ENCODE peak calls at places on chromosomes 11 and 22, in seven cellular contexts. P is NCI-H1092 treated with DMSO at 0.1 percent for 48 hours; X is fibroblast of mammary gland; F is COR-L47; O is CD4-positive, alpha-beta memory T cell; U is AG10803; R is NCI-H2029 treated with DMSO at 0.1 percent for 48 hours. C is an unnamed sample.

GRCh38 chr11:33829430-33830141 is 55.3 kb upstream of the FBXO3 start:
- DNase-seq in R (peak), U (peak), O (peak), P (peak), X (peak), F (peak), C (no peak)

GRCh38 chr11:727859-728748 is 19.2 kb upstream of the TALDO1 start:
- DNase-seq in F (peak), P (peak), R (no peak), U (peak), X (peak), O (peak), C (peak)

GRCh38 chr11:57491371-57492061 is 24.0 kb downstream of the SLC43A1 start:
- DNase-seq in X (peak), O (peak), F (no peak), R (no peak), P (no peak), U (no peak), C (peak)

GRCh38 chr11:41382927-41383326 is 76.5 kb downstream of the LRRC4C start:
- DNase-seq in O (no peak), R (no peak), P (no peak), X (no peak), U (no peak), F (no peak), C (no peak)

GRCh38 chr11:16604784-16605439 is 133.5 kb upstream of the C11orf58 start:
- DNase-seq in R (no peak), X (no peak), O (peak), U (peak), F (no peak), P (peak), C (peak)

GRCh38 chr11:90646706-90647105 is 423.9 kb upstream of the CHORDC1 start:
- DNase-seq in X (no peak), P (no peak), F (no peak), R (no peak), O (no peak), U (no peak), C (no peak)

GRCh38 chr11:33716236-33716635 is 15.6 kb upstream of the C11orf91 start:
- DNase-seq in R (no peak), P (no peak), X (peak), U (peak), F (no peak), O (no peak), C (no peak)

GRCh38 chr11:108125126-108125525 is 3.8 kb downstream of the ACAT1 start:
- DNase-seq in O (no peak), P (no peak), F (no peak), R (no peak), X (no peak), U (no peak), C (no peak)

GRCh38 chr11:47087801-47088200 is 88.9 kb downstream of the ARFGAP2 start:
- DNase-seq in O (no peak), R (no peak), U (no peak), P (no peak), F (no peak), X (no peak), C (no peak)

GRCh38 chr11:111663820-111664219 is 61.6 kb downstream of the SIK2 start:
- DNase-seq in U (peak), X (peak), O (no peak), R (peak), P (no peak), F (no peak), C (no peak)

GRCh38 chr11:116853461-116854073 is 16.1 kb upstream of the APOA1 start:
- DNase-seq in U (peak), X (peak), F (peak), O (peak), R (peak), P (no peak), C (no peak)

GRCh38 chr11:133075351-133075750 is 456.9 kb downstream of the OPCML start:
- DNase-seq in F (no peak), X (no peak), O (no peak), P (no peak), R (no peak), U (no peak), C (no peak)

GRCh38 chr11:69130586-69131566 is 24.9 kb upstream of the SMIM38 start:
- DNase-seq in U (no peak), F (no peak), R (no peak), O (no peak), X (no peak), P (no peak), C (peak)

GRCh38 chr22:42684462-42685195 is 35.4 kb upstream of the CYB5R3 start:
- DNase-seq in X (peak), U (peak), F (no peak), P (no peak), O (no peak), R (no peak), C (no peak)

GRCh38 chr11:131248588-131248987 is 121.8 kb upstream of the NTM start:
- DNase-seq in U (no peak), P (no peak), X (peak), R (no peak), O (no peak), F (no peak), C (no peak)

GRCh38 chr11:125215951-125216350 is 51.4 kb downstream of the PKNOX2 start:
- DNase-seq in F (no peak), P (no peak), R (no peak), U (no peak), O (no peak), X (no peak), C (no peak)

GRCh38 chr11:30487200-30487898 is 98.8 kb downstream of the MPPED2 start:
- DNase-seq in F (no peak), O (no peak), X (no peak), P (no peak), R (no peak), U (no peak), C (no peak)

GRCh38 chr11:114466742-114467141 is 27.5 kb downstream of the REXO2 start:
- DNase-seq in P (no peak), R (no peak), U (no peak), F (no peak), X (no peak), O (no peak), C (no peak)

C was measured in upper lobe of right lung.